ENCODE peak calls at places on chromosomes 2 and 18, in six cellular contexts. O, J, X, I, B and C are unnamed samples.

GRCh38 chr2:159065313-159065712 is 96.9 kb downstream of the TANC1 start:
- DNase-seq in O (no peak), J (no peak), X (no peak), I (no peak), B (no peak), C (no peak)

GRCh38 chr2:88212251-88212790 is 42.2 kb downstream of the THNSL2 start:
- DNase-seq in O (no peak), J (no peak), X (peak; percentile 21), I (peak; percentile 90), B (no peak), C (peak; percentile 4)

GRCh38 chr2:158733430-158733755 is 61.7 kb upstream of the DAPL1 start:
- DNase-seq in O (no peak), J (no peak), X (no peak), I (no peak), B (no peak), C (no peak)

GRCh38 chr2:205405194-205405593 is 277.1 kb upstream of the NRP2 start:
- DNase-seq in O (no peak), J (no peak), X (no peak), I (no peak), B (no peak), C (peak; percentile 57)

GRCh38 chr2:12176621-12177020 is 430.2 kb downstream of the LPIN1 start:
- DNase-seq in O (no peak), J (no peak), X (no peak), I (no peak), B (no peak), C (no peak)

GRCh38 chr18:69874058-69874457 is 73.6 kb downstream of the CD226 start:
- DNase-seq in O (no peak), J (no peak), X (no peak), I (peak; percentile 4), B (no peak), C (peak; percentile 65)

GRCh38 chr18:55856191-55856590 is 268.2 kb upstream of the TCF4 start:
- DNase-seq in O (peak; percentile 18), J (no peak), X (no peak), I (no peak), B (peak; percentile 58), C (peak; percentile 90)

GRCh38 chr2:122098301-122098700 is 342.9 kb downstream of the TSN start:
- DNase-seq in O (no peak), J (no peak), X (no peak), I (no peak), B (no peak), C (no peak)

GRCh38 chr2:167827352-167828097 is 419.9 kb downstream of the STK39 start:
- DNase-seq in O (no peak), J (no peak), X (no peak), I (peak; percentile 99), B (no peak), C (no peak)

GRCh38 chr18:47244041-47244440 is 7.4 kb downstream of the SKOR2 start:
- DNase-seq in O (no peak), J (no peak), X (no peak), I (no peak), B (no peak), C (no peak)

GRCh38 chr18:45978084-45978483 is 11.0 kb upstream of the EPG5 start:
- DNase-seq in O (no peak), J (no peak), X (no peak), I (no peak), B (peak; percentile 49), C (no peak)

GRCh38 chr18:31563778-31564177 is 27.9 kb upstream of the TTR start:
- DNase-seq in O (no peak), J (no peak), X (peak; percentile 41), I (no peak), B (no peak), C (no peak)

GRCh38 chr2:41902892-41903291 is 144.9 kb upstream of the PKDCC start:
- DNase-seq in O (no peak), J (no peak), X (no peak), I (no peak), B (no peak), C (no peak)

GRCh38 chr2:238287702-238288649 is at the start of gene PER2:
- DNase-seq in O (peak; percentile 71), J (no peak), X (peak; percentile 45), I (peak; percentile 84), B (no peak), C (peak; percentile 90)

GRCh38 chr2:74010087-74010541 is 25.4 kb downstream of the TET3 start:
- DNase-seq in O (no peak), J (no peak), X (peak; percentile 74), I (no peak), B (no peak), C (no peak)

GRCh38 chr2:236109473-236109872 is 58.7 kb downstream of the GBX2 start:
- DNase-seq in O (no peak), J (no peak), X (no peak), I (no peak), B (no peak), C (no peak)

GRCh38 chr2:216090369-216090786 is 8.7 kb downstream of the TMEM169 start:
- DNase-seq in O (no peak), J (no peak), X (no peak), I (no peak), B (no peak), C (peak; percentile 53)

GRCh38 chr2:120710256-120710655 is 25.4 kb upstream of the GLI2 start:
- DNase-seq in O (no peak), J (no peak), X (no peak), I (no peak), B (no peak), C (peak; percentile 79)

GRCh38 chr2:188975497-188976102 is 1.4 kb downstream of the COL3A1 start:
- DNase-seq in O (no peak), J (no peak), X (no peak), I (no peak), B (no peak), C (peak; percentile 93)

DNA sequence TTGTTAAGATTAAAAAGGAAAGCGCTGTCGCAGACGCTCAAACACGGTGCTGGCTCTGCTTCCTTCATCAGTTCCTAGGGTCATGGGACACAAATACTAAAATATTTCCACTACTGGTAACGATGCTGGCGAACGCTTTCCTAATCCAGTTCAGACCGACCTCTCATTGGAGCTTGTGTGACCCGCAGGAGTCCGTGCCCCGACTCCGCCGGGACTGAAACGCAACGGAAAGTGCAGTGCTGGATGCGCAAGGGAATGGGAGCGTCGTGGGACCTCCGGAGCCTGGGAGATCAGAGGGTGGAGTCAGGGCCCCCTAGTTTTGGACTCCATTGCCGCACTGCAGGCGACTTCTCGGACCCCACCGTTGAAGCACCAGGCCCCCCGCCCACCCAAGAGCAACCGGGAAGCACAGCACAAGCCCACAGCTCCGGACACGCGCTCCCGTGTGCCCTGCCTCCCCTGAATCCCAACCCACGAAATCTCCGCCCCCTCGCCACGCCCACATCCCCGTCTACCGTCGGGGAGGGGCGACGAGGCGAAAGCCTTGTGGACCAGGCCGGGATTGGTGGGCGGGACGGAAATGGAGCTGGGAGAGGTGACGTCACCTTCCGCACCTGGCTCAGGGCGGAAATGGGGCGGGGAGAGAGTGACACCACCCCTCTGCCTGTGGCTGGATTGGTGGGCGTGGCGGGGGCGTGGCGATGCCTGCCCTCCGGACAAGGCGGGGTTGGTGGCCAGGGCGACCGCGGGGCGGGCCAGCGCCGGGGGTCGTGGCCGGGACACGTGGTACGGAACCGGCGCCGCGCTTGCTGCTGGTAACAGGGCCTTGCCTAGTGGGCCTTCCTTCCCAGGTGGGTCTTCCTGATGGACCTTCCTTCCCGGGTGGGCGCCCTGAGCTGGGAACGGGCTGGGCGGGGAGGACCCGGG is at the start of gene CNDP2:
- DNase-seq in O (peak; percentile 84), J (peak; percentile 96), X (peak; percentile 90), I (peak; percentile 96), B (peak; percentile 96), C (peak; percentile 98)
- TF ChIP-seq POLR2A in O (peak; percentile 74), J (peak; percentile 86), X (peak; percentile 84), I (peak; percentile 68), B (peak; percentile 82), C (peak; percentile 64)

GRCh38 chr2:64751286-64752260 is 97.9 kb upstream of the SERTAD2 start:
- DNase-seq in O (peak; percentile 99), J (no peak), X (peak; percentile 95), I (peak; percentile 28), B (no peak), C (peak; percentile 49)
- TF ChIP-seq CEBPB in O (no peak), J (no peak), X (no peak), I (no peak), B (no peak), C (no peak)

DNA sequence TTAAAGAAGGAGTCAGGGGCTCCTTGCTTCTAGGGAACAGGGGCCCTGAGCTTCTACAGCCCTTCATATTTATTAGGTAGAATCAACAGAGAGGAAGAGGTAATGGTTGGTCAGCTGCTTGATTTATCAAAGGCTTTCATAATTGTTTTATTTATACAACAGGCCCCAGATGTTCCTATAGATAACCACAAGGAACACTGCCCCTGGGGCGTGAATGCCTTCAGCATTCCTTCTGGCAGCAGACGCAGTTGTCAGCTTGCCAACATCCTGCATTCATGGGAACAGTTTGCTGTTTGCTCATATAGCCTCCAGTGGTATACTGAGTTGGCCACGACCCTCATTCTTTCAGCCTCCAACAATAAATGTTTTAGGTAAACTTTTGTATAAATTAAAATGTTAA is 949.6 kb upstream of the LRATD1 start:
- DNase-seq in O (no peak), J (no peak), X (no peak), I (no peak), B (no peak), C (peak; percentile 45)
- TF ChIP-seq RFX5 in O (no peak), J (no peak), X (no peak), I (no peak), B (no peak), C (no peak)

DNA sequence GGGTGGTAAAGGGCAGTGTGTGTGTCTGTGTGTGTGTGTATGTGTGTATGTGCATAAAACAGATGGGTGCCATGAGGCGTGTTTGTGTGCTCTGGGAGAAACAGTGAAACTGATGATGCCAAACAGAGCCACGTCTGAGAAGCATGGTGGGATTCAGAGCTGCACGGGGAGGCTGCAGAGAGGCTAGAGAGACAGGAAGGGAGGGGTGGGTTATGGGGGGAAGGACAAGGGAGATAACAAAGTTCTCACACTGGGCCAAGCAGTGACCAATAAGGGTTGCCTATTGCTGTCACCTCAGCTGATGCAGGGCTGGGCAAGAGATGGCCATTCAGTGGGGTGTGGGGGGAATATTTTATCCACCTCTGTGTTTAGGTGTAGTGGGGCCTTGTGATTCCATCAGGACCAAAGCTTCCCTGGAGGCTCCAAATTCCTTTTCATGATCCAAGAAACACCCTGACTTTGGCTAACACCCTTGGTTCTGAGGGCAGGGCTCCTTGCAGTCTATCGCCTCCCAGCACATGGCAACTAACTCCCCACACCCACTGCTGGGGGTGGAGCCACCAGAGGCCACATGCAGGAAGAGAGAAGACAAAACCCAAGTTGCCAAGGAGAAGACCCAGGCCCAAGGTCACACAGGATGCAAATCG is 54.2 kb upstream of the POMC start:
- DNase-seq in O (no peak), J (no peak), X (peak; percentile 69), I (no peak), B (no peak), C (no peak)
- TF ChIP-seq POLR2A in O (no peak), J (no peak), X (peak; percentile 48), I (no peak), B (no peak), C (no peak)

DNA sequence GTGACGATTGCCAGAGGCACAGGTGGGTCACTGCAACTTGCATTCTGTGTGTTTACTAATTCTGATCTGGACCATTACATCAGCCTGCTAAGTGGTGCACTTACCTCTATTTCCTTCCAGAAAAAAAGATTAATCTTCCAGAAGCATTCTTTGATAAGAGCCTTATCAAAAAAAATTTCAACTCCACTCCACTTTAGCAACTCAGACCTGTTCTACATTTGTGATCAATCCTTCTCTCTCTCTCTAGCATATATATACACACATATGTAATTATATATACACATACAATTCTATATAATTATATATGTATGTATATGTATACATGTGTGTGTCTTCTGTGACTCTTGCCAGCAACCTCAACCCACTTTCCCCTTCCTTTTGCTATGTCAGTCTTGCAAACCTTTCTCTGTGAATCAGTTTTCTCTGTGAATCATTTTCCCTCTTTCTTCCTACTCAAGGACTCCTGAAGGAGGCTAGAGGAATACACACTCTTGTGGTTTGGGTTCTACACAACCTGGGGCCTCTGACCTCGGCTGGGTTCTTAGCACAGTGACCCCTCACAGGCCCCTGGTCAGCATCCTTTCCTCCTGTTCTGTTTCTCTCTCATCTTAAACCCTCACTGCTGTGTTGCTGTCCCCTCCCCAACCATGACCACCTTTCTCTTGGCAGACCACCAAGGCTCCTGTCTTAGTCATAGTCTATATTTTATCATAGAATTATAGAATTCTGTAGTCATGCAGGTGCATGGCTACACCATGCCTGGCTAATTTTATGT is 130.4 kb upstream of the PELI1 start:
- DNase-seq in O (no peak), J (no peak), X (no peak), I (no peak), B (no peak), C (no peak)
- TF ChIP-seq CEBPB in O (no peak), J (no peak), X (no peak), I (no peak), B (no peak), C (no peak)